ENCODE peak calls at places on chromosome 7, in nine cellular contexts. S is astrocyte, V is SK-N-SH, O is keratinocyte, W is GM23338, Z is hepatocyte, T is endothelial cell of umbilical vein, E is IMR-90, M is neural progenitor cell. X is an unnamed sample. For H4K20me1, the result is how much of the 10 kb centered on the place peaks cover.

GRCh38 chr7:47361746-47362215 is 220.1 kb downstream of the TNS3 start:
- DNase-seq in V (no peak), O (peak), W (no peak), T (no peak), M (no peak), Z (no peak), E (peak), S (peak), X (no peak)

GRCh38 chr7:156942708-156943090 is 6.8 kb upstream of the NOM1 start:
- DNase-seq in O (no peak), W (peak), T (no peak), Z (no peak), M (no peak), S (no peak), E (no peak), V (no peak), X (no peak)

GRCh38 chr7:132216847-132217246 is 359.4 kb downstream of the PLXNA4 start:
- DNase-seq in T (no peak), M (no peak), Z (no peak), O (no peak), W (no peak), E (no peak), S (no peak), V (no peak), X (no peak)

GRCh38 chr7:47461161-47461560 is 120.8 kb downstream of the TNS3 start:
- DNase-seq in Z (no peak), T (no peak), V (no peak), S (peak), E (peak), M (no peak), O (no peak), W (no peak), X (no peak)

GRCh38 chr7:38781991-38782390 is 127.0 kb downstream of the VPS41 start:
- DNase-seq in E (no peak), M (peak), T (no peak), V (no peak), S (no peak), O (no peak), Z (no peak), W (peak), X (no peak)

GRCh38 chr7:112739436-112740180 is 50.6 kb downstream of the TMEM168 start:
- DNase-seq in V (no peak), W (no peak), E (no peak), M (no peak), Z (no peak), O (no peak), T (no peak), S (no peak), X (no peak)

GRCh38 chr7:20083781-20084180 is 133.4 kb downstream of the MACC1 start:
- DNase-seq in E (peak), S (peak), Z (peak), T (no peak), V (no peak), W (no peak), M (no peak), O (peak), X (no peak)

GRCh38 chr7:29588900-29589696 is 25.5 kb downstream of the PRR15 start:
- DNase-seq in W (peak), S (no peak), T (peak), Z (peak), M (peak), E (peak), O (no peak), V (peak), X (peak)

GRCh38 chr7:47381132-47381495 is 200.8 kb downstream of the TNS3 start:
- DNase-seq in E (no peak), T (no peak), W (no peak), Z (no peak), O (no peak), M (peak), S (peak), V (no peak), X (no peak)

GRCh38 chr7:102107474-102108104 is 179.1 kb upstream of the SH2B2 start:
- DNase-seq in M (no peak), Z (no peak), E (no peak), O (no peak), V (no peak), S (no peak), W (no peak), T (no peak), X (no peak)

GRCh38 chr7:47935336-47935735 is 12.9 kb downstream of the PKD1L1 start:
- DNase-seq in T (no peak), V (no peak), Z (no peak), W (no peak), M (no peak), O (no peak), S (no peak), E (no peak), X (no peak)

GRCh38 chr7:135769403-135769802 is 20.8 kb upstream of the FAM180A start:
- DNase-seq in V (no peak), W (no peak), S (no peak), M (no peak), T (no peak), O (no peak), Z (no peak), E (no peak), X (no peak)

GRCh38 chr7:85765698-85766298 is 578.9 kb upstream of the SEMA3D start:
- DNase-seq in V (no peak), M (peak), S (no peak), E (no peak), Z (peak), O (no peak), W (peak), T (no peak), X (no peak)

GRCh38 chr7:67438913-67439312 is 442.3 kb downstream of the TYW1 start:
- DNase-seq in E (no peak), V (no peak), M (peak), W (no peak), T (no peak), S (no peak), O (no peak), Z (no peak), X (no peak)

GRCh38 chr7:1512781-1513656 is 8.8 kb upstream of the INTS1 start:
- DNase-seq in S (peak), E (peak), W (no peak), T (peak), Z (no peak), V (no peak), O (peak), M (no peak), X (peak)

GRCh38 chr7:21507627-21508343 is 35.1 kb upstream of the DNAH11 start:
- DNase-seq in O (no peak), T (peak), W (peak), Z (peak), S (peak), M (peak), V (peak), E (peak), X (no peak)

GRCh38 chr7:121126801-121127534 is 138.5 kb downstream of the CPED1 start:
- DNase-seq in V (peak), Z (no peak), E (peak), M (no peak), S (peak), W (peak), O (no peak), T (peak), X (no peak)
- TF ChIP-seq CTCF in V (peak), Z (peak), E (peak), M (peak), S (peak), W (no peak), O (no peak), T (no peak), X (peak)

DNA sequence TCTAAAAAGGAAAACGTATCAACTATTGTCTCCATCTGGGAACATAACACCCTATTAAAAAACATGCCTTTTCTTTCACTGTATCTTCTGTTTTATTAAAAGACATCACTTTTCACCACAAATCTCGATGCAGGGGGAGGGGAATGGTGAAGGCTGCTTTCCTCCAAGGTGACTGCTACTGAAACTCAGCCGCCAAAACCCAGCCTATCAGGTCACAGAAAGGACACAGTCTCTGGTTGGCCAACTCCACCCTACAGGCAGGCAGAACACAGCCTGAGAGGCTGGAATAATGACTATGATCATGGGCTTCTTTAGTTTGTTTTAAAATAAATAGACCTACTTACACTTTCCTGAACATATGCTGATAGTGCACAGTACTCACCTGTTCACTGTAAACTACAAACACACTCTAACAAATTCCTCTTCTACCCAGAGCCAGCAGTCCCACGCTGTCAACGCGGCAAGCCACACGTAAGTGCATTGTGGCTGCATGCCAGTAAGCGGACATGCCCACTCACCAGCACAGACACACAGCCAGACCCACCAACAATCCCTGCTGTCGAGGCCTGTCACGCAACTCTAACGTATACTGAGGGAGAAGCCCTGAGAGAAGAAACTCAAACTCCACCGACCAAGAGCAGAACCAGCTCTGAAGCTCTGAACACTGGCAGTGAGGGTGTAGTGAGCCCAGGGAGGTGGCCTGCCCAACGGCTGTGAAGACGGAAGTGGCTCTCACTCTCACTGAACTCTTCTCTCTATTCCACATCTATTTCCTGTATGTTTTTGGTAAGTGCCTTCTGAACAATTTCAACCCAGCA is 41.8 kb downstream of the NCAPG2 start:
- DNase-seq in Z (no peak), O (no peak), S (no peak), E (no peak), W (no peak), V (no peak), M (no peak), T (no peak), X (no peak)
- H4K20me1 ChIP-seq in Z (under half), O (under half), S (under half), E (under half), W (under half), V (under half), M (under half), T (under half), X (under half)

GRCh38 chr7:87059525-87060287 is at the start of gene ELAPOR2:
- DNase-seq in M (peak), E (peak), O (no peak), S (peak), V (peak), T (peak), W (peak), Z (peak), X (no peak)
- TF ChIP-seq CTCF in M (peak), E (peak), O (no peak), S (no peak), V (peak), T (peak), W (peak), Z (peak), X (no peak)

DNA sequence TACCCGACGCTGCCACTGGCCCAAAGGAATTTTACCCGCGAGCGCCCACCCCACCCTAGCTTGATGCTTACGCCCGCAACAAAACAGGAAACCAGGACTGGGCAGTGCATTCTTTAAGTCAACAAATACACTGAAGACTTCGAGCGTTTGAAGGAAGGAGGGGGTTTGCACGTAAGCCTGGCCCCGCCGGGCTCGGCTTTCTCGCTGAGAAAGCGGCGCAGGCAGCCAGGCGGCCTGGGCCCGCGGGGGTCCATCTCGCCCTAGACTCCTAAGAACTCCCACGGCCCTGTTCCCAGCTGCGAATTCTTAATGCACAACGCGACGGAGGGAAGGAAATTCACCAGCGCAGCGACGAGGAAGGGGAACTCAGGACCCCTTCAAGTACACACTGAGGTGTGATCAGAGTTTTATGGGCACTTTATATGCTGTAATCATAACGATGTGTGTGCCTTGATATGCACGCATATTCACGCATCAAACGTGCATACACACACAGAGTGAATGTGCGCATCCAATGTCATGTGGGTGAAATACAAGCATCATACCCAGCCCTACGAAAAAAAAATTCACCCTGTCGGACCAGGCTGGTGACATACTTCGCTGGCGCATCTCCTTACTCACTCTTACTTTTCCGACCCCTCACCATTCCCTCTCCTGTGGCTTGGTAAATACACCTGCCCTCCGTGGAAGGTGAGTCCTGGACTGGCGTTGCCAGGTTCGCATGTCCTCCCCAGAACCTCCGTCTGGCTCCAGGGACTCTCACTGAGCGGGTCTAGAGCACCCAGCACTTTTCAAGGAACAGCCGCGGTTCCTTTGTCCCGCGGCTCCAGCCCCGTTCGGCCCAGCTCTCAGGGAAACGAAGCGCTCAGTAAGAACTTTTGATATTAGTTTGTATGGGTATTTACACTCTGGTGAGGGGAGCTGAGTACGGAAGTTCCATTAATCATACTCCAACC is 5.7 kb upstream of the HOXA13 start:
- DNase-seq in E (no peak), W (peak), O (no peak), T (no peak), Z (no peak), S (no peak), M (peak), V (no peak), X (no peak)
- H4K20me1 ChIP-seq in E (under half), W (half or more), O (under half), T (under half), Z (under half), S (under half), M (half or more), V (under half), X (under half)

GRCh38 chr7:129503725-129504124 is 1.4 kb downstream of the SMKR1 start:
- DNase-seq in V (no peak), E (no peak), O (no peak), M (no peak), W (no peak), S (no peak), Z (no peak), T (no peak), X (no peak)

GRCh38 chr7:129498021-129498420 is 4.3 kb upstream of the SMKR1 start:
- DNase-seq in T (no peak), S (no peak), W (no peak), E (no peak), M (no peak), V (no peak), Z (no peak), O (no peak), X (no peak)

GRCh38 chr7:129501760-129502707 is at the start of gene SMKR1:
- DNase-seq in O (no peak), M (peak), T (peak), Z (peak), W (peak), E (peak), S (peak), V (peak), X (peak)

GRCh38 chr7:129499915-129500463 is 2.3 kb upstream of the SMKR1 start:
- DNase-seq in V (no peak), M (no peak), S (no peak), E (no peak), W (no peak), O (no peak), T (no peak), Z (no peak), X (no peak)

GRCh38 chr7:129502708-129503685 is 666 bp downstream of the SMKR1 start:
- DNase-seq in T (peak), W (peak), S (no peak), V (peak), Z (peak), M (peak), E (no peak), O (no peak), X (no peak)
- TF ChIP-seq CTCF in T (no peak), W (peak), S (no peak), V (peak), Z (peak), M (peak), E (no peak), O (no peak), X (no peak)